ENCODE peak calls at places on chromosomes 5 and 9, in ten cellular contexts. One of them, this sample, is unnamed.
A peak's percentile ranks its signal among the peaks of the same experiment; 100 is the strongest.

GRCh38 chr9:87793292-87793691 is 67.4 kb downstream of the CTSL start:
- DNase-seq in T-cell: no peak
- DNase-seq in heart left ventricle: no peak
- DNase-seq in iPS-NIHi11: no peak
- DNase-seq in activated CD4-positive, alpha-beta memory T cell treated with anti-CD3 and anti-CD28 coated beads, Interleukin-2, amount 10 ng/mL, durations not matched to agents 7 days and 5 days: no peak
- DNase-seq in mesothelial cell of epicardium: no peak
- DNase-seq in NCI-H1436: no peak
- DNase-seq in left lobe of liver: peak; percentile 58
- DNase-seq in cardiac fibroblast: peak; percentile 92
- DNase-seq in CD8-positive, alpha-beta T cell: no peak
- DNase-seq in this sample: no peak

GRCh38 chr9:132669636-132670358 is at the start of gene DDX31:
- DNase-seq in T-cell: peak; percentile 83
- DNase-seq in heart left ventricle: peak; percentile 87
- DNase-seq in iPS-NIHi11: peak; percentile 78
- DNase-seq in activated CD4-positive, alpha-beta memory T cell treated with anti-CD3 and anti-CD28 coated beads, Interleukin-2, amount 10 ng/mL, durations not matched to agents 7 days and 5 days: peak; percentile 87
- DNase-seq in mesothelial cell of epicardium: peak; percentile 82
- DNase-seq in NCI-H1436: peak; percentile 72
- DNase-seq in left lobe of liver: peak; percentile 89
- DNase-seq in cardiac fibroblast: peak; percentile 80
- DNase-seq in CD8-positive, alpha-beta T cell: peak; percentile 78
- DNase-seq in this sample: peak; percentile 91

GRCh38 chr5:14181299-14181968 is 38.3 kb downstream of the TRIO start:
- DNase-seq in T-cell: no peak
- DNase-seq in heart left ventricle: no peak
- DNase-seq in iPS-NIHi11: no peak
- DNase-seq in activated CD4-positive, alpha-beta memory T cell treated with anti-CD3 and anti-CD28 coated beads, Interleukin-2, amount 10 ng/mL, durations not matched to agents 7 days and 5 days: no peak
- DNase-seq in mesothelial cell of epicardium: no peak
- DNase-seq in NCI-H1436: no peak
- DNase-seq in left lobe of liver: no peak
- DNase-seq in cardiac fibroblast: no peak
- DNase-seq in CD8-positive, alpha-beta T cell: no peak
- DNase-seq in this sample: no peak

GRCh38 chr5:76791461-76791860 is 27.4 kb upstream of the F2RL1 start:
- DNase-seq in T-cell: no peak
- DNase-seq in heart left ventricle: no peak
- DNase-seq in iPS-NIHi11: no peak
- DNase-seq in activated CD4-positive, alpha-beta memory T cell treated with anti-CD3 and anti-CD28 coated beads, Interleukin-2, amount 10 ng/mL, durations not matched to agents 7 days and 5 days: no peak
- DNase-seq in mesothelial cell of epicardium: no peak
- DNase-seq in NCI-H1436: no peak
- DNase-seq in left lobe of liver: no peak
- DNase-seq in cardiac fibroblast: peak; percentile 64
- DNase-seq in CD8-positive, alpha-beta T cell: no peak
- DNase-seq in this sample: no peak

GRCh38 chr9:133641861-133642595 is 5.9 kb downstream of the DBH start:
- DNase-seq in T-cell: no peak
- DNase-seq in heart left ventricle: no peak
- DNase-seq in iPS-NIHi11: no peak
- DNase-seq in activated CD4-positive, alpha-beta memory T cell treated with anti-CD3 and anti-CD28 coated beads, Interleukin-2, amount 10 ng/mL, durations not matched to agents 7 days and 5 days: no peak
- DNase-seq in mesothelial cell of epicardium: no peak
- DNase-seq in NCI-H1436: no peak
- DNase-seq in left lobe of liver: no peak
- DNase-seq in cardiac fibroblast: no peak
- DNase-seq in CD8-positive, alpha-beta T cell: no peak
- DNase-seq in this sample: peak; percentile 17

GRCh38 chr5:181164076-181164952 is 16.9 kb downstream of the OR2V2 start:
- DNase-seq in T-cell: no peak
- DNase-seq in heart left ventricle: no peak
- DNase-seq in iPS-NIHi11: no peak
- DNase-seq in activated CD4-positive, alpha-beta memory T cell treated with anti-CD3 and anti-CD28 coated beads, Interleukin-2, amount 10 ng/mL, durations not matched to agents 7 days and 5 days: no peak
- DNase-seq in mesothelial cell of epicardium: no peak
- DNase-seq in NCI-H1436: no peak
- DNase-seq in left lobe of liver: no peak
- DNase-seq in cardiac fibroblast: peak; percentile 71
- DNase-seq in CD8-positive, alpha-beta T cell: no peak
- DNase-seq in this sample: no peak

GRCh38 chr9:118896356-118897000 is 472.8 kb downstream of the BRINP1 start:
- DNase-seq in T-cell: no peak
- DNase-seq in heart left ventricle: no peak
- DNase-seq in iPS-NIHi11: no peak
- DNase-seq in activated CD4-positive, alpha-beta memory T cell treated with anti-CD3 and anti-CD28 coated beads, Interleukin-2, amount 10 ng/mL, durations not matched to agents 7 days and 5 days: no peak
- DNase-seq in mesothelial cell of epicardium: no peak
- DNase-seq in NCI-H1436: peak; percentile 60
- DNase-seq in left lobe of liver: no peak
- DNase-seq in cardiac fibroblast: no peak
- DNase-seq in CD8-positive, alpha-beta T cell: no peak
- DNase-seq in this sample: no peak

GRCh38 chr5:135444881-135445280 is 2.3 kb downstream of the DCANP1 start:
- DNase-seq in T-cell: no peak
- DNase-seq in heart left ventricle: no peak
- DNase-seq in iPS-NIHi11: no peak
- DNase-seq in activated CD4-positive, alpha-beta memory T cell treated with anti-CD3 and anti-CD28 coated beads, Interleukin-2, amount 10 ng/mL, durations not matched to agents 7 days and 5 days: no peak
- DNase-seq in mesothelial cell of epicardium: peak; percentile 9
- DNase-seq in NCI-H1436: no peak
- DNase-seq in left lobe of liver: peak; percentile 23
- DNase-seq in cardiac fibroblast: no peak
- DNase-seq in CD8-positive, alpha-beta T cell: no peak
- DNase-seq in this sample: no peak

GRCh38 chr5:66223637-66224036 is 79.5 kb downstream of the SREK1 start:
- DNase-seq in T-cell: no peak
- DNase-seq in heart left ventricle: no peak
- DNase-seq in iPS-NIHi11: peak; percentile 30
- DNase-seq in activated CD4-positive, alpha-beta memory T cell treated with anti-CD3 and anti-CD28 coated beads, Interleukin-2, amount 10 ng/mL, durations not matched to agents 7 days and 5 days: no peak
- DNase-seq in mesothelial cell of epicardium: no peak
- DNase-seq in NCI-H1436: no peak
- DNase-seq in left lobe of liver: no peak
- DNase-seq in cardiac fibroblast: peak; percentile 45
- DNase-seq in CD8-positive, alpha-beta T cell: no peak
- DNase-seq in this sample: no peak

GRCh38 chr9:134051319-134051718 is 16.5 kb downstream of the BRD3 start:
- DNase-seq in T-cell: no peak
- DNase-seq in heart left ventricle: no peak
- DNase-seq in iPS-NIHi11: no peak
- DNase-seq in activated CD4-positive, alpha-beta memory T cell treated with anti-CD3 and anti-CD28 coated beads, Interleukin-2, amount 10 ng/mL, durations not matched to agents 7 days and 5 days: no peak
- DNase-seq in mesothelial cell of epicardium: no peak
- DNase-seq in NCI-H1436: no peak
- DNase-seq in left lobe of liver: no peak
- DNase-seq in cardiac fibroblast: no peak
- DNase-seq in CD8-positive, alpha-beta T cell: no peak
- DNase-seq in this sample: peak; percentile 33

This sample was measured in Right ventricle myocardium superior.